ENCODE peak calls at places on chromosomes 13 and 19, in six cellular contexts. U is WTC11, X is H1, B is endothelial cell of umbilical vein, H is K562, M is HepG2. N is an unnamed sample.

GRCh38 chr19:3073931-3074595 is 11.8 kb upstream of the TLE5 start:
- DNase-seq in X (no peak), M (no peak), U (no peak), H (no peak), B (no peak), N (no peak)

GRCh38 chr19:53906211-53907192 is 2.6 kb upstream of the CACNG7 start:
- DNase-seq in M (no peak), B (no peak), X (no peak), U (peak), H (peak), N (no peak)

GRCh38 chr13:78650725-78651083 is 8.3 kb downstream of the OBI1 start:
- DNase-seq in U (no peak), X (no peak), B (no peak), M (no peak), H (peak), N (no peak)

GRCh38 chr13:22369090-22369489 is 698.2 kb downstream of the FGF9 start:
- DNase-seq in M (no peak), U (no peak), B (no peak), H (no peak), X (no peak), N (no peak)

GRCh38 chr13:50810468-50810867 is 33.0 kb downstream of the DLEU7 start:
- DNase-seq in H (no peak), X (no peak), U (no peak), M (no peak), B (no peak), N (no peak)

GRCh38 chr19:36110487-36111199 is at the start of gene OVOL3:
- DNase-seq in U (peak), X (no peak), H (no peak), M (no peak), B (no peak), N (no peak)

GRCh38 chr19:4350111-4350510 is 6.7 kb downstream of the MPND start:
- DNase-seq in M (no peak), H (no peak), U (no peak), B (no peak), X (no peak), N (no peak)

GRCh38 chr13:43769552-43769951 is 17.2 kb downstream of the ENOX1 start:
- DNase-seq in X (no peak), H (no peak), U (no peak), B (no peak), M (no peak), N (no peak)

GRCh38 chr19:23762884-23763711 is 4.4 kb upstream of the ZNF681 start:
- DNase-seq in H (peak), X (peak), U (peak), M (no peak), B (no peak), N (no peak)

GRCh38 chr13:44842158-44842557 is 147.1 kb downstream of the NUFIP1 start:
- DNase-seq in B (peak), M (no peak), X (no peak), H (no peak), U (no peak), N (no peak)

GRCh38 chr19:47790398-47790814 is 11.9 kb downstream of the SELENOW start:
- DNase-seq in M (peak), H (peak), X (peak), B (peak), U (peak), N (peak)

GRCh38 chr19:18204394-18205179 is 745 bp upstream of the RAB3A start:
- DNase-seq in B (no peak), H (no peak), M (no peak), U (peak), X (no peak), N (no peak)

GRCh38 chr13:23447927-23448326 is 14.4 kb upstream of the SACS start:
- DNase-seq in B (no peak), M (no peak), H (no peak), U (no peak), X (no peak), N (no peak)

GRCh38 chr19:18408053-18408476 is 10.6 kb upstream of the LRRC25 start:
- DNase-seq in M (no peak), X (no peak), U (peak), H (peak), B (no peak), N (no peak)

GRCh38 chr13:110509478-110509926 is 52.0 kb downstream of the RAB20 start:
- DNase-seq in B (no peak), X (no peak), U (no peak), M (peak), H (peak), N (no peak)

GRCh38 chr13:39362652-39363390 is 240.2 kb downstream of the LHFPL6 start:
- DNase-seq in U (no peak), H (no peak), X (no peak), M (no peak), B (no peak), N (no peak)

GRCh38 chr13:44895584-44895983 is 93.7 kb downstream of the NUFIP1 start:
- DNase-seq in M (no peak), X (no peak), U (no peak), H (no peak), B (no peak), N (no peak)

GRCh38 chr13:97028441-97029299 is 34.4 kb upstream of the OXGR1 start:
- DNase-seq in B (peak), U (peak), M (peak), H (peak), X (no peak), N (peak)

GRCh38 chr19:29714371-29714952 is 599 bp downstream of the C19orf12 start:
- DNase-seq in H (peak), B (no peak), M (no peak), X (no peak), U (no peak), N (no peak)

GRCh38 chr13:84645196-84646071 is 763.2 kb upstream of the SLITRK1 start:
- DNase-seq in H (no peak), U (no peak), B (no peak), X (no peak), M (no peak), N (no peak)

GRCh38 chr19:48292798-48293197 is 22.9 kb downstream of the ZNF114 start:
- DNase-seq in X (no peak), M (no peak), B (no peak), H (no peak), U (no peak), N (no peak)

GRCh38 chr13:96632536-96633320 is 361.5 kb downstream of the OXGR1 start:
- DNase-seq in U (no peak), X (no peak), H (no peak), B (peak), M (no peak), N (no peak)

GRCh38 chr19:51142119-51142518 is at the start of gene SIGLEC7:
- DNase-seq in X (no peak), M (no peak), U (no peak), H (no peak), B (no peak), N (no peak)

GRCh38 chr13:44576396-44577235 is 486 bp upstream of the TSC22D1 start:
- DNase-seq in U (peak), M (no peak), B (no peak), H (peak), X (no peak), N (no peak)

GRCh38 chr13:51797664-51798488 is 6.1 kb downstream of the DHRS12 start:
- DNase-seq in X (no peak), B (peak), U (peak), M (peak), H (no peak), N (peak)

GRCh38 chr13:30805603-30806011 is 70.3 kb downstream of the ALOX5AP start:
- DNase-seq in B (no peak), M (peak), H (no peak), U (no peak), X (no peak), N (no peak)

GRCh38 chr19:1411255-1412191 is 4.1 kb downstream of the DAZAP1 start:
- DNase-seq in X (no peak), H (no peak), U (no peak), B (no peak), M (no peak), N (no peak)

GRCh38 chr19:54164369-54165068 is 5.0 kb upstream of the LENG1 start:
- DNase-seq in B (peak), M (no peak), H (peak), U (peak), X (peak), N (peak)

GRCh38 chr19:18533058-18533457 is 10.3 kb downstream of the FKBP8 start:
- DNase-seq in M (no peak), H (peak), X (no peak), B (no peak), U (no peak), N (no peak)

GRCh38 chr19:43439183-43440063 is 24.7 kb downstream of the TEX101 start:
- DNase-seq in B (no peak), X (no peak), M (peak), U (no peak), H (no peak), N (peak)

GRCh38 chr19:17780781-17781180 is 14.2 kb upstream of the B3GNT3 start:
- DNase-seq in B (no peak), H (no peak), M (no peak), X (no peak), U (no peak), N (no peak)

GRCh38 chr13:40057228-40057627 is 401.8 kb downstream of the COG6 start:
- DNase-seq in M (no peak), X (no peak), U (no peak), H (no peak), B (no peak), N (no peak)

GRCh38 chr13:110628477-110628793 is 13.1 kb downstream of the NAXD start:
- DNase-seq in M (no peak), H (no peak), X (no peak), B (no peak), U (no peak), N (no peak)

GRCh38 chr19:30428281-30428680 is 56.1 kb downstream of the ZNF536 start:
- DNase-seq in X (no peak), M (no peak), H (no peak), U (no peak), B (no peak), N (no peak)

GRCh38 chr13:106385669-106386068 is 149.8 kb downstream of the EFNB2 start:
- DNase-seq in M (no peak), B (no peak), H (no peak), X (no peak), U (no peak), N (no peak)

DNA sequence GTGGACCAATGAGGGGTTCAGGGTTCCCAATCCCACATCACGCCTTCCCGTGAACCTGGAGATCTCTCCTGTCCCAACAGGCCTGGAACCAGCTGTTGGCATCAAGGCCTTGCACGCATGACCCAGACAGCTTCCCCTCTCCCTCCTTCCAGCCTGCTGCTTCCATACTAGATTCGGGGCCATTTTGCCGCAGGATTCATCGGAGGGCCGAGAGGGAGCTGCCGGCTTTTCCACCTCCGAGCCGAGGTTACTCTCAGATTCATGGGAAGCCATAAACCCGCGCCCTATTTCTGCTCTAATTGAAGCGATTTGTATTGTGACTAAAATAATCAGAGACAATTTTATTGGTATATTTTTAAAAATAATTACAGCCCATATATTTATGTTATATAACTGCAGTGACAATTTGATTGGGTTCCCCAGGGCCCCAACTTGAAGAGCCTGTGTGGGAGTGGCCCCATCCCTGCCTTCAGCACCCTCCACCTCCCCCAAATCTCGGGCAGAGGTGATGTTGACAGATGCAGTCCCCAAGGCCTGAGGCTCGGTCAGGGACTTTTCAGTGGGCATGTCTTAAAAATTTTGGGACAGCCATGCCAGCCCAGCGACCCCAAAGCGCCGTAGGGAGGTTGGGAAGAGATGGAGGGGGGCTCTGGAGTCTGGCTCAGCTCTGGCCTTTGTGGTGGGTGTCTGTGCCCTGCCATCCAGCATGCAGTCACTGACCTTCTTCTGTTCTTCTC is 30.8 kb upstream of the PEPD start:
- DNase-seq in X (no peak), M (no peak), B (no peak), H (no peak), U (no peak), N (no peak)
- TF ChIP-seq MAX in X (no peak), M (no peak), B (no peak), H (no peak), U (no peak), N (no peak)

GRCh38 chr13:95480131-95480545 is 72.4 kb upstream of the CLDN10 start:
- DNase-seq in U (no peak), H (no peak), X (no peak), M (no peak), B (peak), N (no peak)
- TF ChIP-seq JUN in U (no peak), H (no peak), X (no peak), M (no peak), B (no peak), N (no peak)

DNA sequence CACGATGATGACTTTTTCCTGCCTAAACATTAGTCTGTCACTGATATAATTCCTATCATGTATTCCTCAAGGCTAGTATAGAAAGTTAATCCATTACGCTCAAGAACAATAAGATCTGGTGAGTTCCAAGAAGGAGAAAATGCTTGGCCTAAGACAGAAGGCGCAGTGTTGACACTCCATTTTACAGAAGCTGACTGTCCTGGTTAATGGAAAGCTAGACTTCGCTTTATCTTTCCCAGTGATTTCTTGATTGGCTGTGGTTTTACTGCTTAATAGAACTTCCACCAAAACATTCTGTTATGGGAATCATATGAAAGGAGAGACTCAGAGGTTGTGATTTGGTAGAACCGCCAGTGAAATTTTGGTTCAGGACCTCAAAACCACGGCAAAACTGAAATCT is 1.9 kb upstream of the SMAD9 start:
- DNase-seq in B (no peak), M (no peak), X (no peak), U (no peak), H (no peak), N (no peak)
- TF ChIP-seq MAX in B (no peak), M (no peak), X (no peak), U (no peak), H (no peak), N (no peak)

DNA sequence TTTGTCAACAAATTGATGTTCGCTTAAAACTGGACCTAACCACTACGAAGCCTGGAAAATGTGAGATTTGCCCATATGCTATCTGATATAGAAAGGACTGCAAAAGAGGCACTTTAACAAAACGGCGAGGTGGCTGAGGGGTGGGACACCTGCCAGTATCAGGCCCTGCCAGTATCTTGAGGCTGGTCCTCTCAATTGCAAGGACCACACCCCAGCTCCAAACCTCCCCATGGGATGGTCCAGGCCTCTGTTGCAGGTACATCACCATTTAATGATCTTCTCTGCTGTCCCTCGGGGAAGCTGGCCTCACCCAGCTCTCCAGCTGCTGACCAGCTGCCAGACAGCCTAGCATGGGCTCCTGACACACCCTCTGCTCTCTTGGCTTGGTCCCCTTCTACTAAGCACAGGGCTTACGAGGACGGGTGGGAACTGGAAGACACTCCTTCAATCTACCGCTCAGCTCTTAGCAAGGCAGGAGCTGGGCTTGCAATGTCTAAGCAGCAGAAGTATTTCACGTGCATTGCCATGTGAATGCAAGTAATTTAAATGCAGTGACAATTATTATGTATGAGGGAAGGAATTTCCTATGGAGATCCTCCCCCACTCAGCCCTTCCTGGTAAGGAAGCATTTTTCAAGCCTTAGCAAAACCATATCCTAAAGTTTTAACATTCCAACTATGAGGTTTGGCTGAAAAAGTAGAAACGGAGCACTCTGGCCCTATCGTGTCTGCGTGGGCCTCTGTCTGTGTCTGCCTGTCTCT is 63.9 kb downstream of the LATS2 start:
- DNase-seq in U (no peak), H (no peak), X (peak), M (no peak), B (peak), N (no peak)
- TF ChIP-seq JUN in U (no peak), H (no peak), X (no peak), M (no peak), B (peak), N (no peak)

GRCh38 chr19:11098327-11098726 is 9.1 kb downstream of the LDLR start:
- DNase-seq in H (no peak), B (no peak), M (no peak), U (no peak), X (no peak), N (no peak)

GRCh38 chr19:11098861-11099260 is 9.6 kb downstream of the LDLR start:
- DNase-seq in H (no peak), M (no peak), B (no peak), U (no peak), X (no peak), N (no peak)

GRCh38 chr19:11094520-11094894 is 5.2 kb downstream of the LDLR start:
- DNase-seq in X (no peak), B (no peak), H (no peak), M (no peak), U (no peak), N (no peak)

GRCh38 chr19:11100064-11100463 is 10.8 kb downstream of the LDLR start:
- DNase-seq in X (no peak), U (no peak), H (no peak), M (no peak), B (peak), N (no peak)

DNA sequence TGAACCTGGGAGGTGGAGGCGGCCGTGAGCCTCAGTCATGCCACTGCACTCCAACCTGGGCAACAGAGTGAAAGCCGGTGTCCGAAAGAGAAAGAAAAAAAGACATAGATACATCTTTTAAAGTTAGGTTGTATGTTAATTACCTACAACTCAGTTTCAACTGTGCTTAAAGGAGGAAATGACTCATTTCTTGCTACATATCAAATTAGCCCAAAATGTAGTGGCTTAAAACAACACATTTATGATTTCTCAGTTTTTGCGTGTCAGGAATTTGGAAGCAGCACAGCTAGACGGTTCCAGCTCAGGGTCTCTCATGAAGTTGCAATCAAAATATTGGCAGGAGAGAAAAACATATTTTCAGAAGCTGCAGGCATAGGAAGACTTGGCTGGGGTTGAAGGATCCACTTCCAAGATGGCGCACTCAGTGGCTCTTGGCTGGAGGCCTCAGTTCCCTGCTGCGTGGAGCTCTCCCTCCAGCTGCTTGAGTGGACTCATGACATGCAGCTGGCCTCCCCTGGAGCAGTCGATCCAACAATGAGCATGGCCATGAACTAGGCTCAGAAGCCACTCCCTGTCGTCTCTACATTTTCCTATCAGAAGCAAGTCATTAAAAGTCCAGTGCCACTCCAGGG is 7.1 kb downstream of the LDLR start:
- DNase-seq in M (no peak), B (peak), X (no peak), H (no peak), U (no peak), N (no peak)
- TF ChIP-seq MAX in M (no peak), B (no peak), X (no peak), H (no peak), U (no peak), N (no peak)

DNA sequence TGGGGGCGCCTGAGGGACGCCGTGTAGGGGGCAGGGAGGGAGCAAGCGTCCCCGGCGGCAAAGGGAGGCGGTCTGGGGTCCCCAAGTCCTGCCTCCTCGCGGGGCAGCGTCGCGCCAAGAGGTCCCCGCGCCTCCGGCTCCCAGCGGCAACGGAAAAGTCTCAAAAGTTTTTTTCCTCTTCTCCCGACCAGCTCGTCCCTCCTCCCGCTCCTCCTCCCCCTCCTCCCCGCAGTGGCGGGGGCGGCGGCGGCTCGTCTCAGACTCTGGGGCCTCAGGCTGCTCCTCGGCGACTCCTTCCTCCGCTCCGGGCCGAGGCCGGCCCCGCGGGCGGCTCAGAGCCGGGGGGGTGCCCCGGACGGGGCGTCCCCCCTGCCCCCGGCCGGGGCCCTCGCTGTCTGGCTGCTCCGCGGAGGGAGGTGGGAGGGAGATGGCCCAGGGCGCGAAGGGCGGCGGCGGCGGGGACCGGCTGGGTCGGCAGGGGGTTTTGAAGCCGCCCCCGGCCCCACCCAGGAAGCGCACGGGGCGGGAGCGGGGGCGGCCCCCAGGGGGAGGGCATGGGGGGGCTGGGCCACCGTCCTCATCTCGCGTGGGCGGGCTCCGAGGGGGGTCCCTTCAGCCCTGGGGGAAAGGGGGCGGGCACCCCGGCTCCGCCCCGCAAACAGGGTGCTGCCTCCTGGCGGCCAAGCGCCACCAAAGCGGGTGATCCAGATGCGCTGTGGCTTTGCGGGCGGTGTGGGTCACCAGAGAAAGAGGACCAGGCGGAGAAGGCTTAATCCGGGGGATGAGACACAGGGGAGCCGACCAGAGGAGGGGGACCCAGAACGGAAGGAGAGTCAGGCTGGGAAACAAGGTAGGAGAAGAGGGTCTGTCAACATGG is at the start of gene TGFB1:
- DNase-seq in B (peak), M (peak), H (peak), U (peak), X (no peak), N (peak)
- TF ChIP-seq JUN in B (no peak), M (no peak), H (no peak), U (no peak), X (no peak), N (peak)